ENCODE peak calls at places on chromosomes 7 and 10, in eight cellular contexts. One of them, this sample, is unnamed.

GRCh38 chr10:15485684-15486316 is 114.7 kb upstream of the FAM171A1 start:
- DNase-seq in astrocyte of the spinal cord: peak
- DNase-seq in cardiac muscle cell: no peak
- DNase-seq in fibroblast of lung: peak
- DNase-seq in psoas muscle: no peak
- DNase-seq in bronchial epithelial cell: no peak
- DNase-seq in heart left ventricle: no peak
- DNase-seq in right atrium auricular region: peak
- DNase-seq in this sample: peak

GRCh38 chr10:61935085-61935484 is 33.6 kb downstream of the ARID5B start:
- DNase-seq in right atrium auricular region: no peak
- DNase-seq in fibroblast of lung: peak
- DNase-seq in heart left ventricle: no peak
- DNase-seq in bronchial epithelial cell: no peak
- DNase-seq in cardiac muscle cell: no peak
- DNase-seq in psoas muscle: no peak
- DNase-seq in astrocyte of the spinal cord: no peak
- DNase-seq in this sample: no peak

GRCh38 chr10:124736491-124737136 is 7.6 kb downstream of the FAM53B start:
- DNase-seq in fibroblast of lung: peak
- DNase-seq in heart left ventricle: peak
- DNase-seq in cardiac muscle cell: peak
- DNase-seq in right atrium auricular region: peak
- DNase-seq in astrocyte of the spinal cord: peak
- DNase-seq in bronchial epithelial cell: peak
- DNase-seq in psoas muscle: peak
- DNase-seq in this sample: peak

GRCh38 chr10:132422169-132422691 is 25.2 kb downstream of the PWWP2B start:
- DNase-seq in fibroblast of lung: no peak
- DNase-seq in psoas muscle: no peak
- DNase-seq in heart left ventricle: no peak
- DNase-seq in astrocyte of the spinal cord: no peak
- DNase-seq in right atrium auricular region: no peak
- DNase-seq in bronchial epithelial cell: no peak
- DNase-seq in cardiac muscle cell: no peak
- DNase-seq in this sample: peak

GRCh38 chr10:111203615-111204014 is 126.8 kb downstream of the ADRA2A start:
- DNase-seq in heart left ventricle: no peak
- DNase-seq in cardiac muscle cell: no peak
- DNase-seq in psoas muscle: peak
- DNase-seq in bronchial epithelial cell: no peak
- DNase-seq in fibroblast of lung: no peak
- DNase-seq in astrocyte of the spinal cord: no peak
- DNase-seq in right atrium auricular region: no peak
- DNase-seq in this sample: no peak

GRCh38 chr10:14549496-14549895 is 218.8 kb upstream of the FRMD4A start:
- DNase-seq in fibroblast of lung: peak
- DNase-seq in bronchial epithelial cell: no peak
- DNase-seq in psoas muscle: no peak
- DNase-seq in cardiac muscle cell: no peak
- DNase-seq in heart left ventricle: no peak
- DNase-seq in astrocyte of the spinal cord: peak
- DNase-seq in right atrium auricular region: peak
- DNase-seq in this sample: peak

GRCh38 chr10:12180221-12180974 is 15.3 kb downstream of the NUDT5 start:
- DNase-seq in bronchial epithelial cell: peak
- DNase-seq in cardiac muscle cell: no peak
- DNase-seq in heart left ventricle: no peak
- DNase-seq in fibroblast of lung: no peak
- DNase-seq in astrocyte of the spinal cord: no peak
- DNase-seq in right atrium auricular region: no peak
- DNase-seq in psoas muscle: no peak
- DNase-seq in this sample: no peak

GRCh38 chr7:27453702-27454405 is 208.8 kb downstream of the HIBADH start:
- DNase-seq in fibroblast of lung: peak
- DNase-seq in cardiac muscle cell: peak
- DNase-seq in psoas muscle: no peak
- DNase-seq in astrocyte of the spinal cord: peak
- DNase-seq in bronchial epithelial cell: no peak
- DNase-seq in heart left ventricle: no peak
- DNase-seq in right atrium auricular region: no peak
- DNase-seq in this sample: peak

GRCh38 chr10:97411411-97411810 is 10.3 kb upstream of the RRP12 start:
- DNase-seq in fibroblast of lung: no peak
- DNase-seq in bronchial epithelial cell: no peak
- DNase-seq in right atrium auricular region: no peak
- DNase-seq in astrocyte of the spinal cord: peak
- DNase-seq in psoas muscle: no peak
- DNase-seq in cardiac muscle cell: peak
- DNase-seq in heart left ventricle: no peak
- DNase-seq in this sample: peak

GRCh38 chr10:14873090-14873760 is 5.4 kb upstream of the SUV39H2 start:
- DNase-seq in right atrium auricular region: no peak
- DNase-seq in bronchial epithelial cell: peak
- DNase-seq in cardiac muscle cell: no peak
- DNase-seq in astrocyte of the spinal cord: peak
- DNase-seq in fibroblast of lung: peak
- DNase-seq in heart left ventricle: no peak
- DNase-seq in psoas muscle: no peak
- DNase-seq in this sample: peak

GRCh38 chr10:87850742-87851205 is 12.6 kb downstream of the KLLN start:
- DNase-seq in psoas muscle: peak
- DNase-seq in astrocyte of the spinal cord: peak
- DNase-seq in fibroblast of lung: peak
- DNase-seq in right atrium auricular region: peak
- DNase-seq in bronchial epithelial cell: peak
- DNase-seq in cardiac muscle cell: peak
- DNase-seq in heart left ventricle: no peak
- DNase-seq in this sample: peak
- TF ChIP-seq CTCF in psoas muscle: peak
- TF ChIP-seq CTCF in astrocyte of the spinal cord: peak
- TF ChIP-seq CTCF in fibroblast of lung: peak
- TF ChIP-seq CTCF in right atrium auricular region: peak
- TF ChIP-seq CTCF in bronchial epithelial cell: peak
- TF ChIP-seq CTCF in cardiac muscle cell: peak
- TF ChIP-seq CTCF in heart left ventricle: peak
- TF ChIP-seq CTCF in this sample: peak

GRCh38 chr10:77392236-77392721 is 245.3 kb downstream of the KCNMA1 start:
- DNase-seq in bronchial epithelial cell: peak
- DNase-seq in heart left ventricle: no peak
- DNase-seq in fibroblast of lung: peak
- DNase-seq in right atrium auricular region: no peak
- DNase-seq in astrocyte of the spinal cord: peak
- DNase-seq in cardiac muscle cell: no peak
- DNase-seq in psoas muscle: no peak
- DNase-seq in this sample: peak
- TF ChIP-seq CTCF in bronchial epithelial cell: no peak
- TF ChIP-seq CTCF in heart left ventricle: no peak
- TF ChIP-seq CTCF in fibroblast of lung: no peak
- TF ChIP-seq CTCF in right atrium auricular region: no peak
- TF ChIP-seq CTCF in astrocyte of the spinal cord: no peak
- TF ChIP-seq CTCF in cardiac muscle cell: no peak
- TF ChIP-seq CTCF in psoas muscle: no peak
- TF ChIP-seq CTCF in this sample: no peak

DNA sequence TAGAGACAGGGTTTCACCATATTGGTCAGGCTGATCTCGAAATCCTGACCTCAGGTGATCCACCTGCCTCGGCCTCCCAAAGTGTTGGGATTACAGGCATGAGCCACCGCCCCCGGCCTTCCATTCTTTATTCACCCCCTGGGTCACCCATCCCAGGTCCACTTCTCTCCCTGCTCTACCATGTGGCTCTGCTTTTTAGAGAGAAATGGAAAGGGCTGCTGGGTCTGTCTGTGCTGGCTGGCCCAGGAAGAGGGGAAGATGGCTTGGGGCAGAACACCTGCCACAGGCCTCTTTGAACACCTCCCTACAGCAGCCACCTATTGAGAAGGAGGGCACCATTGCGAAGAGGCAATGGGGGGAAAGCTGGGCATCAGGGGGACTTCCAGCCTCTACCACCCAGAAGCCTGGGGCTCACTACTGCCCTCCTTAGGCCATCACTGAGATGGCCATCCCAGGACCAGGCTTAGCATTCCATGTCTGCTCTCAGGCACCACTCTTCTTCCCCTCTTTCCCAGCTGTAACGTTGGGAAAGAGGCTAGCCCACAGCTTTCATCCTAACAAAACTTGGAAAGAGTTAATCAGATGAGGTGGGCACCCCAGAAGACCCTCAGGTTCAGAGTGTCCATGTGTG is 256.3 kb downstream of the GRID1 start:
- DNase-seq in bronchial epithelial cell: no peak
- DNase-seq in fibroblast of lung: no peak
- DNase-seq in psoas muscle: no peak
- DNase-seq in astrocyte of the spinal cord: no peak
- DNase-seq in heart left ventricle: no peak
- DNase-seq in right atrium auricular region: no peak
- DNase-seq in cardiac muscle cell: no peak
- DNase-seq in this sample: no peak
- TF ChIP-seq CTCF in bronchial epithelial cell: no peak
- TF ChIP-seq CTCF in fibroblast of lung: no peak
- TF ChIP-seq CTCF in psoas muscle: no peak
- TF ChIP-seq CTCF in astrocyte of the spinal cord: no peak
- TF ChIP-seq CTCF in heart left ventricle: no peak
- TF ChIP-seq CTCF in right atrium auricular region: no peak
- TF ChIP-seq CTCF in cardiac muscle cell: peak
- TF ChIP-seq CTCF in this sample: no peak

DNA sequence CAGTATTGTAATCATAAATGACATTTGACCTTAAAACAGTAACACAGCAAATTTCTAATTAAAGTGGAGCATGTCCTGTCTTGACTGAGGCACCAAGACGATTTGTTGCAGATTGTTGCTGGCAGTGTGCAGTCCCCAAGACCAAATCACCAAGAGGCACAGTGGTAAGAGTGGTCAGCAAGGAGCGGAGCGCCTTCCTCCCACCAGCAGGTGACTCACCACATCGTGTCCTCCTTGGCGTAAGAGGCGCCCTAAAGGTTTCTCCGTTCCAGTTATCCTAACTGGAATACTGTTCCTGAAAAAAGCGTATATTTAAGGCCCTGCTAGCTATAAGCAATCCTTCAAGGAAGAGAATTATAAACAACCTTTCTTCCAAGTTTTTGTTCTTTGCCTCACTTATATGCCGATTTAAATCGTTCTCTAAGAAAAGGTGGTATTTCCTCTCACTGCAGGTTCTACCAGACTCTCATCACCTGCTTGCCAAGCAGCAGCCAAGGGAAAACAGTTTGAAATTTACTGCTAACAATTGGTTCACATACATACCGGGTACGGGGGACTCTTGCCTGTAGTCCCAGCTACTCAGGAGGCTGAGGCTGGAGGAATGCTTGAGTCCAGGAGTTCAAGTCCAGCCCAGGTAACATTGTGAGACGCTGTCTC is 10.7 kb upstream of the REPIN1 start:
- DNase-seq in astrocyte of the spinal cord: no peak
- DNase-seq in fibroblast of lung: no peak
- DNase-seq in psoas muscle: no peak
- DNase-seq in cardiac muscle cell: no peak
- DNase-seq in bronchial epithelial cell: peak
- DNase-seq in heart left ventricle: no peak
- DNase-seq in right atrium auricular region: no peak
- DNase-seq in this sample: no peak
- TF ChIP-seq CTCF in astrocyte of the spinal cord: no peak
- TF ChIP-seq CTCF in fibroblast of lung: no peak
- TF ChIP-seq CTCF in psoas muscle: no peak
- TF ChIP-seq CTCF in cardiac muscle cell: no peak
- TF ChIP-seq CTCF in bronchial epithelial cell: no peak
- TF ChIP-seq CTCF in heart left ventricle: no peak
- TF ChIP-seq CTCF in right atrium auricular region: no peak
- TF ChIP-seq CTCF in this sample: no peak

DNA sequence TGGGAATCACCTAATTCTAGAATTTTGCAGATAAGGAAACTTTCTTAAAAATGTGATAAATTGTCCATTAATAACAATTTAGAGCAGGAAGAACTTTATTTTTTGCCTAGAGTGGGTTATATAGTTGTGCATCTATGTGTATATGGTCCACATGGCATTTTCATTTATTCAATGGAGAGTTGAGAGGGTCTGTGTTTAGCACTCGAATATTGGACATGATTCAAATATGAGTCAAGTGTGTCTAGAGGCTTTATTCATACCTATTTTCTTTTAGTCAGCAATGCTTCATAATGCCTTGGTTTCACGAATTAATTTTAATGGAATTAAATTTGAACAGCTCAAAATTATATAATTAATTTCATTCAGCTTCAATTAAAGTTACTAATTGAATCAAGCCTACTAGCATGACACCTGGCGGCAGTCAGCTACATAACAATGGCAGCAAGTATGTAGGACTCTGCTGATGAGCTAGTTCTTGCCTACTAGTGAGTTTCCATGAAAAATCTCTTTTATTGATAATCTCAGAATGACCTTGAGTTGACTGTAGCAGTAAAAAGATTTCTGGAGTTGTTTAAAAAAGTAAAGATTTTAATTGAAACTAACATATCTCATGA is 17.7 kb downstream of the MDFIC start:
- DNase-seq in right atrium auricular region: no peak
- DNase-seq in heart left ventricle: no peak
- DNase-seq in bronchial epithelial cell: peak
- DNase-seq in fibroblast of lung: no peak
- DNase-seq in psoas muscle: peak
- DNase-seq in astrocyte of the spinal cord: no peak
- DNase-seq in cardiac muscle cell: no peak
- DNase-seq in this sample: no peak
- TF ChIP-seq CTCF in right atrium auricular region: no peak
- TF ChIP-seq CTCF in heart left ventricle: no peak
- TF ChIP-seq CTCF in bronchial epithelial cell: no peak
- TF ChIP-seq CTCF in fibroblast of lung: no peak
- TF ChIP-seq CTCF in psoas muscle: peak
- TF ChIP-seq CTCF in astrocyte of the spinal cord: peak
- TF ChIP-seq CTCF in cardiac muscle cell: no peak
- TF ChIP-seq CTCF in this sample: no peak

GRCh38 chr7:83478601-83479000 is 170.3 kb downstream of the SEMA3E start:
- DNase-seq in fibroblast of lung: no peak
- DNase-seq in psoas muscle: no peak
- DNase-seq in bronchial epithelial cell: no peak
- DNase-seq in astrocyte of the spinal cord: no peak
- DNase-seq in heart left ventricle: no peak
- DNase-seq in cardiac muscle cell: no peak
- DNase-seq in right atrium auricular region: no peak
- DNase-seq in this sample: no peak

GRCh38 chr7:83476501-83476900 is 172.4 kb downstream of the SEMA3E start:
- DNase-seq in heart left ventricle: no peak
- DNase-seq in astrocyte of the spinal cord: no peak
- DNase-seq in right atrium auricular region: no peak
- DNase-seq in fibroblast of lung: no peak
- DNase-seq in bronchial epithelial cell: no peak
- DNase-seq in cardiac muscle cell: no peak
- DNase-seq in psoas muscle: no peak
- DNase-seq in this sample: no peak

GRCh38 chr7:83472376-83472775 is 176.6 kb downstream of the SEMA3E start:
- DNase-seq in heart left ventricle: no peak
- DNase-seq in fibroblast of lung: no peak
- DNase-seq in cardiac muscle cell: no peak
- DNase-seq in bronchial epithelial cell: no peak
- DNase-seq in astrocyte of the spinal cord: no peak
- DNase-seq in psoas muscle: no peak
- DNase-seq in right atrium auricular region: no peak
- DNase-seq in this sample: no peak

GRCh38 chr7:83469491-83469890 is 179.4 kb downstream of the SEMA3E start:
- DNase-seq in astrocyte of the spinal cord: peak
- DNase-seq in fibroblast of lung: no peak
- DNase-seq in psoas muscle: no peak
- DNase-seq in bronchial epithelial cell: no peak
- DNase-seq in heart left ventricle: no peak
- DNase-seq in right atrium auricular region: no peak
- DNase-seq in cardiac muscle cell: no peak
- DNase-seq in this sample: no peak

GRCh38 chr7:83475403-83475802 is 173.5 kb downstream of the SEMA3E start:
- DNase-seq in heart left ventricle: no peak
- DNase-seq in right atrium auricular region: no peak
- DNase-seq in bronchial epithelial cell: no peak
- DNase-seq in astrocyte of the spinal cord: no peak
- DNase-seq in cardiac muscle cell: no peak
- DNase-seq in psoas muscle: no peak
- DNase-seq in fibroblast of lung: no peak
- DNase-seq in this sample: peak
- TF ChIP-seq CTCF in heart left ventricle: no peak
- TF ChIP-seq CTCF in right atrium auricular region: no peak
- TF ChIP-seq CTCF in bronchial epithelial cell: no peak
- TF ChIP-seq CTCF in astrocyte of the spinal cord: peak
- TF ChIP-seq CTCF in cardiac muscle cell: no peak
- TF ChIP-seq CTCF in psoas muscle: no peak
- TF ChIP-seq CTCF in fibroblast of lung: no peak
- TF ChIP-seq CTCF in this sample: peak

This sample was measured in choroid plexus epithelial cell.